ENCODE peak calls at places on chromosomes 2 and 18, in nine cellular contexts. G, N, W, X, Z, P, F, D and B are unnamed samples.
A peak's percentile ranks its signal among the peaks of the same experiment; 100 is the strongest.

GRCh38 chr2:224838335-224838734 is 122.2 kb upstream of the CCDC195 start:
- DNase-seq in G (peak; percentile 83), N (no peak), W (no peak), X (no peak), Z (peak; percentile 33), P (peak; percentile 36), F (no peak), D (no peak), B (no peak)

GRCh38 chr2:222203031-222203430 is 95.8 kb downstream of the PAX3 start:
- DNase-seq in G (no peak), N (peak; percentile 17), W (no peak), X (no peak), Z (no peak), P (no peak), F (no peak), D (no peak), B (no peak)

GRCh38 chr2:8594731-8595427 is 87.0 kb upstream of the ID2 start:
- DNase-seq in G (no peak), N (no peak), W (no peak), X (no peak), Z (no peak), P (no peak), F (no peak), D (peak; percentile 65), B (no peak)

GRCh38 chr2:207601774-207602173 is 23.4 kb downstream of the METTL21A start:
- DNase-seq in G (no peak), N (no peak), W (no peak), X (no peak), Z (no peak), P (no peak), F (no peak), D (no peak), B (no peak)

GRCh38 chr18:67144342-67144741 is 372.2 kb downstream of the DSEL start:
- DNase-seq in G (no peak), N (peak; percentile 96), W (no peak), X (no peak), Z (no peak), P (no peak), F (no peak), D (no peak), B (no peak)

GRCh38 chr2:111975053-111975552 is 76.7 kb downstream of the MERTK start:
- DNase-seq in G (peak; percentile 92), N (peak; percentile 63), W (no peak), X (no peak), Z (peak; percentile 23), P (no peak), F (no peak), D (no peak), B (no peak)

GRCh38 chr2:190343170-190343499 is 254 bp upstream of the INPP1 start:
- DNase-seq in G (no peak), N (no peak), W (no peak), X (no peak), Z (no peak), P (no peak), F (no peak), D (no peak), B (no peak)

GRCh38 chr2:194721227-194721626 is 935.8 kb upstream of the SLC39A10 start:
- DNase-seq in G (no peak), N (no peak), W (no peak), X (no peak), Z (no peak), P (no peak), F (no peak), D (no peak), B (no peak)

GRCh38 chr2:43268066-43268971 is 41.9 kb upstream of the ZFP36L2 start:
- DNase-seq in G (no peak), N (no peak), W (no peak), X (no peak), Z (no peak), P (no peak), F (no peak), D (no peak), B (no peak)

GRCh38 chr2:33366473-33366872 is 110.0 kb upstream of the RASGRP3 start:
- DNase-seq in G (peak; percentile 34), N (no peak), W (no peak), X (no peak), Z (peak; percentile 67), P (no peak), F (no peak), D (no peak), B (no peak)

GRCh38 chr18:50944245-50944917 is 23.5 kb upstream of the ELAC1 start:
- DNase-seq in G (no peak), N (no peak), W (no peak), X (no peak), Z (peak; percentile 63), P (no peak), F (no peak), D (no peak), B (no peak)

GRCh38 chr2:143334837-143335236 is 205.6 kb downstream of the ARHGAP15 start:
- DNase-seq in G (no peak), N (no peak), W (no peak), X (no peak), Z (no peak), P (no peak), F (no peak), D (no peak), B (no peak)